ENCODE peak calls at places on chromosomes 1 and 21, in five cellular contexts. C, R, O, A and J are unnamed samples.

GRCh38 chr1:34785231-34785874 is 4.3 kb downstream of the GJB3 start:
- DNase-seq in O (no peak), A (no peak), C (no peak), R (no peak), J (no peak)

GRCh38 chr1:206925116-206925736 is 3.5 kb upstream of the FCMR start:
- DNase-seq in A (peak; percentile 18), O (no peak), C (peak; percentile 89), R (peak; percentile 36), J (peak; percentile 90)

GRCh38 chr1:234851450-234852438 is 241.8 kb upstream of the IRF2BP2 start:
- DNase-seq in C (peak; percentile 71), R (no peak), A (peak; percentile 26), O (no peak), J (peak; percentile 13)

GRCh38 chr1:173329747-173330146 is 122.6 kb upstream of the TNFSF4 start:
- DNase-seq in C (no peak), O (no peak), A (no peak), R (no peak), J (peak; percentile 9)

GRCh38 chr21:46392921-46393320 is 65.8 kb upstream of the DIP2A start:
- DNase-seq in O (no peak), R (no peak), A (no peak), C (no peak), J (no peak)

GRCh38 chr1:115496904-115497527 is 144.8 kb upstream of the VANGL1 start:
- DNase-seq in C (no peak), A (no peak), O (no peak), R (no peak), J (no peak)

GRCh38 chr1:230891413-230891812 is 23.1 kb upstream of the C1orf198 start:
- DNase-seq in O (no peak), C (no peak), R (no peak), A (peak; percentile 26), J (no peak)

GRCh38 chr21:33751120-33751519 is 108.8 kb downstream of the ITSN1 start:
- DNase-seq in C (no peak), O (no peak), R (no peak), A (no peak), J (no peak)

GRCh38 chr21:28239345-28239744 is 753.3 kb downstream of the LTN1 start:
- DNase-seq in O (no peak), C (no peak), A (no peak), R (no peak), J (no peak)

GRCh38 chr1:30809514-30810263 is 52.1 kb upstream of the LAPTM5 start:
- DNase-seq in C (no peak), A (no peak), R (no peak), O (no peak), J (no peak)

GRCh38 chr1:2135425-2135824 is 59.1 kb downstream of the FAAP20 start:
- DNase-seq in C (no peak), A (no peak), R (no peak), O (no peak), J (no peak)

GRCh38 chr1:92476071-92476607 is 10.6 kb downstream of the GFI1 start:
- DNase-seq in O (no peak), A (no peak), R (peak; percentile 67), C (peak; percentile 68), J (peak; percentile 78)

GRCh38 chr1:245475961-245476522 is 321.3 kb downstream of the KIF26B start:
- DNase-seq in O (no peak), R (no peak), C (no peak), A (no peak), J (no peak)